ENCODE peak calls at places on chromosomes 16 and 17, in five cellular contexts. Q is IMR-90, K is tibial nerve, I is transverse colon, T is OCI-LY7. A is an unnamed sample. For H3K4me1, the result is how much of the 10 kb centered on the place peaks cover.

GRCh38 chr16:50228364-50228868 is 37.9 kb upstream of the ADCY7 start:
- DNase-seq in I (no peak), K (no peak), Q (no peak), T (no peak), A (no peak)

GRCh38 chr16:49494386-49495150 is 121.0 kb downstream of the C16orf78 start:
- DNase-seq in Q (no peak), T (no peak), I (no peak), K (no peak), A (peak)

GRCh38 chr17:32798938-32799337 is 78.0 kb downstream of the MYO1D start:
- DNase-seq in Q (no peak), I (no peak), T (no peak), K (no peak), A (no peak)

GRCh38 chr17:35373532-35373983 is at the start of gene SLFN11:
- DNase-seq in T (no peak), Q (peak), I (peak), K (peak), A (peak)

GRCh38 chr16:78987676-78988075 is 612.9 kb downstream of the MAF start:
- DNase-seq in I (no peak), K (no peak), Q (no peak), T (no peak), A (no peak)

GRCh38 chr16:11253995-11254912 is 1.8 kb downstream of the SOCS1 start:
- DNase-seq in Q (peak), I (no peak), K (no peak), T (peak), A (peak)

GRCh38 chr16:75458029-75458428 is 6.5 kb downstream of the TMEM170A start:
- DNase-seq in T (no peak), K (no peak), I (no peak), Q (no peak), A (no peak)

GRCh38 chr17:34306466-34306865 is 12.8 kb upstream of the CCL8 start:
- DNase-seq in I (no peak), T (no peak), K (peak), Q (peak), A (no peak)

GRCh38 chr16:2156025-2156848 is 655 bp downstream of the TRAF7 start:
- DNase-seq in Q (peak), T (peak), I (no peak), K (peak), A (no peak)

GRCh38 chr16:70422543-70422942 is 16.4 kb downstream of the ST3GAL2 start:
- DNase-seq in Q (no peak), T (no peak), K (no peak), I (no peak), A (no peak)

GRCh38 chr17:42531455-42532354 is 4.3 kb upstream of the NAGLU start:
- DNase-seq in K (no peak), T (peak), Q (peak), I (peak), A (peak)

GRCh38 chr17:79720705-79721295 is 9.9 kb upstream of the ENPP7 start:
- DNase-seq in I (no peak), Q (no peak), K (no peak), T (no peak), A (no peak)

GRCh38 chr16:48950184-48950583 is 331.5 kb downstream of the CBLN1 start:
- DNase-seq in T (no peak), K (no peak), Q (peak), I (no peak), A (no peak)

GRCh38 chr17:79231766-79232287 is 157.2 kb downstream of the ENGASE start:
- DNase-seq in T (no peak), Q (no peak), I (no peak), K (no peak), A (no peak)

GRCh38 chr17:45302649-45303173 is 14.1 kb downstream of the MAP3K14 start:
- DNase-seq in Q (peak), K (peak), T (peak), I (peak), A (peak)

GRCh38 chr16:85750827-85751641 is at the start of gene C16orf74:
- DNase-seq in T (peak), I (peak), Q (peak), K (no peak), A (no peak)

GRCh38 chr17:80002242-80002641 is 33.4 kb downstream of the TBC1D16 start:
- DNase-seq in K (no peak), T (no peak), I (no peak), Q (no peak), A (peak)

GRCh38 chr16:74713325-74713724 is 12.7 kb upstream of the MLKL start:
- DNase-seq in T (no peak), K (no peak), Q (no peak), I (no peak), A (no peak)

GRCh38 chr17:233473-233941 is 52.1 kb upstream of the DOC2B start:
- DNase-seq in I (peak), T (peak), Q (no peak), K (no peak), A (no peak)

GRCh38 chr17:67546578-67547527 is 169.8 kb downstream of the PITPNC1 start:
- DNase-seq in Q (peak), K (no peak), I (peak), T (peak), A (peak)

GRCh38 chr16:85083051-85083639 is 29.1 kb downstream of the CIBAR2 start:
- DNase-seq in K (no peak), Q (peak), I (no peak), T (peak), A (no peak)

GRCh38 chr17:43020030-43020621 is 2.1 kb downstream of the VAT1 start:
- DNase-seq in K (no peak), Q (no peak), I (no peak), T (no peak), A (no peak)

GRCh38 chr16:84806256-84806889 is 13.4 kb upstream of the CRISPLD2 start:
- DNase-seq in Q (peak), I (no peak), T (no peak), K (no peak), A (no peak)

GRCh38 chr17:15026088-15026487 is 239.0 kb downstream of the PMP22 start:
- DNase-seq in I (no peak), Q (no peak), K (no peak), T (no peak), A (no peak)

GRCh38 chr16:84859681-84860080 is 39.9 kb downstream of the CRISPLD2 start:
- DNase-seq in T (no peak), Q (no peak), K (no peak), I (no peak), A (peak)

GRCh38 chr17:57943140-57943539 is 12.1 kb downstream of the CUEDC1 start:
- DNase-seq in T (no peak), K (no peak), I (no peak), Q (peak), A (no peak)

GRCh38 chr16:27236635-27237228 is 31.8 kb downstream of the NSMCE1 start:
- DNase-seq in K (no peak), Q (no peak), T (no peak), I (no peak), A (no peak)

GRCh38 chr16:85157813-85158701 is 45.8 kb upstream of the CIBAR2 start:
- DNase-seq in T (no peak), I (no peak), K (no peak), Q (no peak), A (no peak)

GRCh38 chr16:15553313-15554088 is 89.5 kb downstream of the MARF1 start:
- DNase-seq in K (no peak), I (no peak), T (no peak), Q (peak), A (no peak)

GRCh38 chr17:6061290-6061689 is 8.9 kb upstream of the WSCD1 start:
- DNase-seq in K (no peak), T (no peak), Q (peak), I (no peak), A (no peak)

GRCh38 chr17:74354123-74354522 is 7.5 kb downstream of the BTBD17 start:
- DNase-seq in T (peak), I (peak), Q (no peak), K (no peak), A (peak)
- TF ChIP-seq CTCF in T (peak), I (peak), Q (peak), K (peak), A (peak)

DNA sequence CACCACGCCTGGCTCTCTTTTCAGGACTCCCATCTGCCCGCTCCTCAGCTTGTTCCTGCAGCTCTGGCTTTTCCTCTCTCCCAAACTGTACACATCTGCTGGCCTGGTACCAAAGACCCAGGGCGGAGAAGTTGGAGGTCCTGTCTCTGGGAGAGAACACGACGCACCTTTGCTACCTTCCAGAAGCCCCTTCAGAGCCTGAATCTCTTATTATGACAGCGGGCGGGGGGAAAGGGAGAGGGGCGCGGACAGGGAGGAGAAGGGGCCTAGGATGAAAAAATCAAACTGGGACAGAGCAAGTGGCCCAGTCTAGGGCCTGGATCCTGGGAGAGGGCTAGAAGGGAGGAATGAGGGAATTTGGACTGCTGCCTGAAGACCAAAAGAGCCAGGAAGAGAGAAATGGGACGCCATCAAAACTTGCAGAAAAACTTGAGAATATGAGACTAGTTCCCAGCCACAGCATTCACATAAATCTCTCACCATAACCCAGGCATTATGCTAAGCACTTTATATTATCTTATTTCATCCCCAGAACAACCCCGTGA is 2.5 kb upstream of the PER1 start:
- DNase-seq in T (no peak), I (no peak), Q (no peak), K (no peak), A (no peak)
- H3K4me1 ChIP-seq in T (half or more), I (half or more), Q (under half), K (under half), A (under half)

GRCh38 chr17:61408151-61409041 is 8.8 kb downstream of the TBX2 start:
- DNase-seq in K (no peak), I (no peak), T (no peak), Q (peak), A (no peak)
- H3K27ac ChIP-seq in K (peak), I (peak), T (no peak), Q (peak), A (peak)

GRCh38 chr17:2263183-2263954 is 40.2 kb downstream of the SMG6 start:
- DNase-seq in Q (peak), T (no peak), I (no peak), K (no peak), A (no peak)

GRCh38 chr17:2266865-2267228 is 36.7 kb downstream of the SMG6 start:
- DNase-seq in Q (no peak), T (no peak), I (no peak), K (no peak), A (no peak)

GRCh38 chr17:2262146-2262587 is 41.4 kb downstream of the SMG6 start:
- DNase-seq in T (no peak), K (no peak), I (no peak), Q (peak), A (no peak)

GRCh38 chr17:2266045-2266864 is 37.3 kb downstream of the SMG6 start:
- DNase-seq in Q (no peak), T (no peak), K (no peak), I (peak), A (no peak)

DNA sequence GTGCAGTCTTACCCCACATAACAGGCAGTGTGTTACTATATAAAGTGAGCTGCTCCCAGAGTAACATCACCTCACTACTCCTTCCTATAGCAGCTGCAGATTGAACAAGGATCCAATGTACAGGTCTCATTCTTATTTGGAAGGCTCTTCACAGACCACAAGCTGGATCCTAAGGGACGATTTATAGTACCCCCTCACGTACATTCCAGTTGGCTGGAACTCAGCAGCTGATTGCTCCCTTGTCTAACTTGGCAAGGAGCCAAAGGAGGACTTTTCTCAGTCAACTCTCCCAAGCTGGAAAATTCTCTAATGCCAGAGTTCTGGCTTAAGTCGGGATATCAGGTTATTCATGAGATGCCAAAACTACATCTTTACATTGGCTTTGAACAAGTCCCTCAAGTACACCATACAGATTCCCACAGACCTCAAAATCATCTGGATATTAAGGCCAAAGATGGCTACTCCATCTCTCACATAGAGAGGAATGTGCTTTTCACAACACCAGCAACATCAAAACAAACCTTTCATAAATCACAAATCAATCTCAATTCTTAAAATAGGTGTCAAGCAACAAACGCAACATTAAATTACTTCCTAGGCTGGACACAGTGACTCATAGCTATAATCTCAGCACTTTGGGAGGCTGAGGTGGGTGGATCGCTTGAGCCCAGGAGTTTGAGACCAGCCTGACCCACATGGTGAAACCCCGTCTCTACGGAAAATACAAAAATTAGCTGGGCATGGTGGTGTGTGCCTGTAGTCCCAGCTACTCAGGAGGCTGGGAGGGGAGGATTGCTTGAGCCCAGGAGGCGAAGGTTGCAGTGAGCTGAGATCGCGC is 39.3 kb downstream of the SMG6 start:
- DNase-seq in Q (peak), I (no peak), K (no peak), T (no peak), A (no peak)
- TF ChIP-seq CTCF in Q (no peak), I (no peak), K (no peak), T (no peak), A (no peak)

DNA sequence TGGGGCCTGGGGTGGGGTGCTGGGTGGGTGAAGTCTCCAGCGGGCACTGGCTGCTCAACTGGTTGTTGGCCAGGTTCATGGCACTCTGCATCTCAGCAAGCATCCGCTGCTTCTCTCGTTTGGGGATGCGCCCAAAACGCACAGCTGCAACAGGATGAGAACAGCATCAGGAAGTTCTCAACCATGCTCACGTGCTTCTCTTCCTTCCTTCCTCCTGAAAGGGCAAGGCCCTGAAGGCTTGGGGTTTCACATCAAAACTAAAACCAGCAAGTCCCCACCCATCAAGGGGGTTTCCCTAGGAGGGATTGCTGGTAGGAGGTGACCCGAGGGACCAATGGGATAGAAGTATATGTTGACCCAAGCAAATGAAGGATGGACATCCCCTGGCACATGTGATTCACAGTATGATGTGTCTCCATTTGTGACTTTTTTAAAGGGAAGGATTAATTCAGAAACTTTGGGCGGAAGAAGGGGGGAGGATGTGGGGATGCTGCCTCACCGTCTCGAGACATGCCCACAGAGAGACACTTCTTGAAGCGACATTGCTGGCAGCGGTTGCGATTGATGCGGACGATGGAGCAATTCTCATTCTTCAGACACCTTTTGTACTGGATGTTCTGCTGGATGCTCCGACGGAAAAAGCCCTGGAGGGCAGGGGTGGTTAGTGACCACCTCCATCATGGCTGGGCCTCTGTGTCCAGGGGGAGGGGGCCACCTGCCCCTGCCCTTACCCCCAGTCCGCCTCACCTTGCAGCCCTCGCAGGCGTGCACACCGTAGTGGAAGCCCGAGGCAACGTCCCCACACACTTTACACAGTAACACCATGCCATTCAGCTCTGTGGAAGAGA is 4.2 kb downstream of the NR1D1 start:
- DNase-seq in K (peak), I (peak), T (peak), Q (peak), A (peak)
- H3K4me1 ChIP-seq in K (under half), I (half or more), T (under half), Q (under half), A (half or more)

DNA sequence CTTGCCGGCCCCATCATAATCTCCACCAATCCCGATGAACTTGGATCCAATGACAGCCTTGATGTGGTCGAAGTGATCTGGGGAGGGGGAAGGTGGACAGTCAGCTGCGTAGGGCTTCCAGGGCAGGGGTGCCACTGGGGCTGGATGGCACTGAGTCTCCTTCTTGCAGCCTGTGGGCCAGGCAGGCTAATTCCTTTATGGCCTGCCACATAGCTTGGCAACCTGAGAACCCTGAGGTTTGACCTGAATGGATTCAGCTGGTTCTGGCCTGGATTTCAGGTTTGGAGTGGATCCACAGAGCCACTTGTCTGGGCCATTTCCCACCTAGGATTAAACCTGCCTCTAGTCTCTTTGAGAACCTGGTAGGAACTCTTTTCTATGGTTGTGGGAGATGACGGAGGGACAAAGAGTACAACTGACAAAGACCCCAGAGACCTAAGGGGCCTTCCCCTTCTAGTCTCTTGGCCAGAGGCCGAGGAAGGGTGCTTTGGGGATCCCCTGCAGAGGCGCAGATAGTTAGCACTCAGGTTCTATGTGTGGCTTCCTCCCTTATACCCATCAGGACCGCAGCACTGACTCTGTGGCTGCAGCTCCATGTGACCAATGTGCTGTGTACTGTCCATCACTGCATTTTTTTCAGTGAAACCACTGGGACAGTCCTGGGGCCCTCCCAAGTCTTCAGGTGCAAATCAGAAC is 9.2 kb upstream of the DPEP3 start:
- DNase-seq in I (no peak), T (no peak), K (no peak), Q (no peak), A (no peak)
- H3K27ac ChIP-seq in I (no peak), T (no peak), K (no peak), Q (no peak), A (no peak)

GRCh38 chr17:7393613-7394451 is 493 bp downstream of the PLSCR3 start:
- DNase-seq in Q (no peak), I (peak), K (no peak), T (peak), A (no peak)
- TF ChIP-seq CTCF in Q (no peak), I (no peak), K (no peak), T (no peak), A (no peak)

DNA sequence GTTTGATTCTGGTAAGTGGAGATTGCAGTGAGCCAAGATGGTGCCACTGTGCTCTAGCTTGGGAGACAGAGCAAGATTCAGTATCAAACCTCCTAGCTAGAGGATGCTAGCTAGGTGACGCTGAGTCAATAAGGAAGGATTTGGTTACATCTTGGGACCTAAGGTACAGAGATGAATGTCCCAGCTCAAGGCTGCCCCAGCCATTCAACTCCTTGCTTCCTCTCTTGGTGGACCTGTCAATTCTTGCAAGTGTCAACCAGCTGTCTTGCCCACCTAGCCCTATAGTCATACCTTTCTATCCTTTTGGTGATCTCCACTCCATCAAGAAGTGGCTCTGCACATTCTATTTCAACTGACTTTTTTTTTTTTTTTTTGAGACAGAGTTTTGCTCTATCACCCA is 1.4 kb upstream of the MILR1 start:
- DNase-seq in Q (no peak), I (no peak), T (no peak), K (no peak), A (no peak)
- H3K4me1 ChIP-seq in Q (under half), I (under half), T (under half), K (under half), A (under half)

GRCh38 chr16:67965668-67966548 is 2.5 kb downstream of the SLC12A4 start:
- DNase-seq in K (no peak), T (no peak), I (no peak), Q (no peak), A (no peak)

GRCh38 chr16:67962135-67962534 is 6.3 kb downstream of the SLC12A4 start:
- DNase-seq in Q (no peak), I (no peak), K (no peak), T (no peak), A (no peak)

GRCh38 chr16:67961551-67961957 is 6.9 kb downstream of the SLC12A4 start:
- DNase-seq in Q (no peak), K (no peak), I (peak), T (no peak), A (peak)

GRCh38 chr16:67964477-67965131 is 3.8 kb downstream of the SLC12A4 start:
- DNase-seq in Q (no peak), I (no peak), K (no peak), T (no peak), A (no peak)

GRCh38 chr16:67963325-67964321 is 4.8 kb downstream of the SLC12A4 start:
- DNase-seq in I (no peak), T (no peak), K (peak), Q (no peak), A (no peak)
- H3K27ac ChIP-seq in I (peak), T (no peak), K (peak), Q (no peak), A (peak)

GRCh38 chr16:72428611-72429376 is 256.8 kb upstream of the PMFBP1 start:
- DNase-seq in T (no peak), K (no peak), Q (no peak), I (no peak), A (no peak)
- TF ChIP-seq CTCF in T (no peak), K (no peak), Q (no peak), I (no peak), A (no peak)